ENCODE peak calls at places on chromosome 17, in nine cellular contexts. One of them, this sample, is unnamed.

GRCh38 chr17:80887639-80888175 is 103.9 kb upstream of the CHMP6 start:
- DNase-seq in cardiac muscle cell: no peak
- DNase-seq in chondrocyte: peak
- DNase-seq in fibroblast of mammary gland: no peak
- DNase-seq in astrocyte of the spinal cord: no peak
- DNase-seq in Panc1: no peak
- DNase-seq in CD8-positive, alpha-beta T cell: no peak
- DNase-seq in upper lobe of right lung: no peak
- DNase-seq in ovary: no peak
- DNase-seq in this sample: no peak

GRCh38 chr17:42130310-42130936 is 7.8 kb downstream of the HSPB9 start:
- DNase-seq in upper lobe of right lung: no peak
- DNase-seq in Panc1: no peak
- DNase-seq in CD8-positive, alpha-beta T cell: no peak
- DNase-seq in astrocyte of the spinal cord: no peak
- DNase-seq in cardiac muscle cell: no peak
- DNase-seq in chondrocyte: no peak
- DNase-seq in fibroblast of mammary gland: no peak
- DNase-seq in ovary: no peak
- DNase-seq in this sample: no peak

GRCh38 chr17:36608794-36609497 is 7.6 kb downstream of the MRM1 start:
- DNase-seq in Panc1: no peak
- DNase-seq in chondrocyte: peak
- DNase-seq in fibroblast of mammary gland: peak
- DNase-seq in cardiac muscle cell: peak
- DNase-seq in ovary: peak
- DNase-seq in upper lobe of right lung: no peak
- DNase-seq in CD8-positive, alpha-beta T cell: no peak
- DNase-seq in astrocyte of the spinal cord: peak
- DNase-seq in this sample: peak

GRCh38 chr17:55527520-55528118 is 16.4 kb upstream of the SMIM36 start:
- DNase-seq in upper lobe of right lung: no peak
- DNase-seq in astrocyte of the spinal cord: peak
- DNase-seq in ovary: peak
- DNase-seq in Panc1: no peak
- DNase-seq in cardiac muscle cell: peak
- DNase-seq in CD8-positive, alpha-beta T cell: no peak
- DNase-seq in fibroblast of mammary gland: peak
- DNase-seq in chondrocyte: no peak
- DNase-seq in this sample: peak

GRCh38 chr17:59752922-59753321 is 45.5 kb downstream of the VMP1 start:
- DNase-seq in chondrocyte: no peak
- DNase-seq in cardiac muscle cell: no peak
- DNase-seq in upper lobe of right lung: no peak
- DNase-seq in ovary: no peak
- DNase-seq in astrocyte of the spinal cord: no peak
- DNase-seq in CD8-positive, alpha-beta T cell: no peak
- DNase-seq in Panc1: no peak
- DNase-seq in fibroblast of mammary gland: no peak
- DNase-seq in this sample: no peak

GRCh38 chr17:66673668-66674276 is 161.1 kb upstream of the CACNG5 start:
- DNase-seq in astrocyte of the spinal cord: peak
- DNase-seq in CD8-positive, alpha-beta T cell: peak
- DNase-seq in chondrocyte: no peak
- DNase-seq in ovary: peak
- DNase-seq in Panc1: no peak
- DNase-seq in cardiac muscle cell: peak
- DNase-seq in fibroblast of mammary gland: peak
- DNase-seq in upper lobe of right lung: no peak
- DNase-seq in this sample: peak

GRCh38 chr17:76461765-76462555 is 5.4 kb upstream of the AANAT start:
- DNase-seq in chondrocyte: no peak
- DNase-seq in cardiac muscle cell: peak
- DNase-seq in CD8-positive, alpha-beta T cell: no peak
- DNase-seq in ovary: no peak
- DNase-seq in Panc1: no peak
- DNase-seq in fibroblast of mammary gland: no peak
- DNase-seq in astrocyte of the spinal cord: no peak
- DNase-seq in upper lobe of right lung: no peak
- DNase-seq in this sample: no peak

GRCh38 chr17:31416503-31416923 is 25.0 kb downstream of the RAB11FIP4 start:
- DNase-seq in upper lobe of right lung: no peak
- DNase-seq in astrocyte of the spinal cord: no peak
- DNase-seq in fibroblast of mammary gland: no peak
- DNase-seq in Panc1: no peak
- DNase-seq in cardiac muscle cell: peak
- DNase-seq in chondrocyte: peak
- DNase-seq in ovary: no peak
- DNase-seq in CD8-positive, alpha-beta T cell: no peak
- DNase-seq in this sample: no peak

GRCh38 chr17:43834106-43834505 is 1.2 kb upstream of the MPP3 start:
- DNase-seq in fibroblast of mammary gland: peak
- DNase-seq in ovary: no peak
- DNase-seq in chondrocyte: no peak
- DNase-seq in CD8-positive, alpha-beta T cell: no peak
- DNase-seq in upper lobe of right lung: no peak
- DNase-seq in cardiac muscle cell: peak
- DNase-seq in astrocyte of the spinal cord: no peak
- DNase-seq in Panc1: no peak
- DNase-seq in this sample: peak

GRCh38 chr17:11921296-11921695 is 76.0 kb downstream of the ZNF18 start:
- DNase-seq in ovary: no peak
- DNase-seq in cardiac muscle cell: no peak
- DNase-seq in CD8-positive, alpha-beta T cell: no peak
- DNase-seq in astrocyte of the spinal cord: no peak
- DNase-seq in Panc1: no peak
- DNase-seq in upper lobe of right lung: no peak
- DNase-seq in chondrocyte: no peak
- DNase-seq in fibroblast of mammary gland: no peak
- DNase-seq in this sample: no peak

GRCh38 chr17:28849281-28849680 is 5.5 kb upstream of the ERAL1 start:
- DNase-seq in cardiac muscle cell: no peak
- DNase-seq in Panc1: no peak
- DNase-seq in ovary: no peak
- DNase-seq in chondrocyte: peak
- DNase-seq in fibroblast of mammary gland: peak
- DNase-seq in upper lobe of right lung: no peak
- DNase-seq in CD8-positive, alpha-beta T cell: peak
- DNase-seq in astrocyte of the spinal cord: no peak
- DNase-seq in this sample: peak

GRCh38 chr17:28857848-28858360 is 3.1 kb downstream of the ERAL1 start:
- DNase-seq in chondrocyte: no peak
- DNase-seq in upper lobe of right lung: no peak
- DNase-seq in ovary: no peak
- DNase-seq in Panc1: no peak
- DNase-seq in cardiac muscle cell: no peak
- DNase-seq in astrocyte of the spinal cord: no peak
- DNase-seq in CD8-positive, alpha-beta T cell: no peak
- DNase-seq in fibroblast of mammary gland: no peak
- DNase-seq in this sample: no peak

GRCh38 chr17:28853295-28853694 is 1.5 kb upstream of the ERAL1 start:
- DNase-seq in cardiac muscle cell: no peak
- DNase-seq in upper lobe of right lung: no peak
- DNase-seq in fibroblast of mammary gland: no peak
- DNase-seq in ovary: no peak
- DNase-seq in astrocyte of the spinal cord: no peak
- DNase-seq in CD8-positive, alpha-beta T cell: no peak
- DNase-seq in chondrocyte: no peak
- DNase-seq in Panc1: no peak
- DNase-seq in this sample: no peak

GRCh38 chr17:28860363-28860808 is 5.6 kb downstream of the ERAL1 start:
- DNase-seq in astrocyte of the spinal cord: no peak
- DNase-seq in fibroblast of mammary gland: no peak
- DNase-seq in CD8-positive, alpha-beta T cell: no peak
- DNase-seq in cardiac muscle cell: no peak
- DNase-seq in upper lobe of right lung: no peak
- DNase-seq in Panc1: no peak
- DNase-seq in chondrocyte: no peak
- DNase-seq in ovary: no peak
- DNase-seq in this sample: no peak

DNA sequence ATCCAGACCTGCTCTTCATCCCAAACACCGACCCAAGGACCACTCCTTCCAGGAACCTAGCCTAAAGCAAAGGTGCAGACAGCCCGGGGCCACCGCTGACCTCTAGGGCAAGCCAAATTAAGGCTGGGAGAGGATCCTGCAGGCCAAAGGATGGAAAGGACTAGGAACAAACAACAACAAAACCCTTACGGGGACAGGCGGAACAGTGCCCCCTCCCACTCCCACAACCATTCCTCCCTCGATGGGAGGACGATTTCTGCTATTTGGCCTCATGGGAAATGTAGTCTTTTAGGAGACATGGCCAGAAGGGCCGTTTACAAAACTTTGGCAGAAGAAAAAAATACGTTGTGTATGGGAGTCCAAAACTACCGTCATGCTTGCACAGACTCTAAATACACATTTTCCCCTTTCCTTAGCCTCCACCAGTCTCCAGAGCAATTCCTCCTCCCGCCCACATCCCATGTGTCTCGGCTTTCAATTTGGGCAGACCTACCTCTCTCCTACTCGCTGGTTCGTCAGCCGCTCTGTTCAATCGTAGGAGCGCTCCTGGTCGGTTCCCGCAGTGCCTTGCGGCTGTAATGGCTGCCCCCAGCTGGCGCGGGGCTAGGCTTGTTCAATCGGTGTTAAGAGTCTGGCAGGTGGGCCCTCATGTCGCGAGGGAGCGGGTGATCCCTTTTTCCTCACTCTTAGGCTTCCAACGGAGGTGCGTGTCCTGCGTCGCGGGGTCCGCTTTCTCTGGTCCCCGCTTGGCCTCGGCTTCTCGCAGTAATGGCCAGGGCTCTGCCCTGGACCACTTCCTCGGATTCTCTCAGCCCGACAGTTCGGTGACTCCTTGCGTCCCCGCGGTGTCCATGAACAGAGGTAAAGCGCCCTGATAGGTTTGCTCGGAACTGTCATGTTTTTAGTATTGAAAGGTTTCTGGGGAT is at the start of gene ERAL1:
- DNase-seq in cardiac muscle cell: peak
- DNase-seq in astrocyte of the spinal cord: peak
- DNase-seq in Panc1: peak
- DNase-seq in chondrocyte: peak
- DNase-seq in CD8-positive, alpha-beta T cell: peak
- DNase-seq in ovary: peak
- DNase-seq in upper lobe of right lung: peak
- DNase-seq in fibroblast of mammary gland: peak
- DNase-seq in this sample: peak
- TF ChIP-seq CTCF in cardiac muscle cell: no peak
- TF ChIP-seq CTCF in astrocyte of the spinal cord: no peak
- TF ChIP-seq CTCF in Panc1: no peak
- TF ChIP-seq CTCF in chondrocyte: peak
- TF ChIP-seq CTCF in CD8-positive, alpha-beta T cell: no peak
- TF ChIP-seq CTCF in ovary: no peak
- TF ChIP-seq CTCF in upper lobe of right lung: no peak
- TF ChIP-seq CTCF in fibroblast of mammary gland: no peak
- TF ChIP-seq CTCF in this sample: no peak

GRCh38 chr17:5110816-5111215 is 862 bp downstream of the ZNF232 start:
- DNase-seq in fibroblast of mammary gland: no peak
- DNase-seq in Panc1: no peak
- DNase-seq in CD8-positive, alpha-beta T cell: no peak
- DNase-seq in upper lobe of right lung: no peak
- DNase-seq in astrocyte of the spinal cord: no peak
- DNase-seq in ovary: no peak
- DNase-seq in chondrocyte: no peak
- DNase-seq in cardiac muscle cell: no peak
- DNase-seq in this sample: no peak
- TF ChIP-seq CTCF in fibroblast of mammary gland: no peak
- TF ChIP-seq CTCF in Panc1: no peak
- TF ChIP-seq CTCF in CD8-positive, alpha-beta T cell: no peak
- TF ChIP-seq CTCF in upper lobe of right lung: no peak
- TF ChIP-seq CTCF in astrocyte of the spinal cord: no peak
- TF ChIP-seq CTCF in ovary: no peak
- TF ChIP-seq CTCF in chondrocyte: no peak
- TF ChIP-seq CTCF in cardiac muscle cell: no peak
- TF ChIP-seq CTCF in this sample: no peak

GRCh38 chr17:7992516-7992915 is 9.9 kb upstream of the GUCY2D start:
- DNase-seq in cardiac muscle cell: no peak
- DNase-seq in CD8-positive, alpha-beta T cell: no peak
- DNase-seq in chondrocyte: no peak
- DNase-seq in fibroblast of mammary gland: peak
- DNase-seq in upper lobe of right lung: no peak
- DNase-seq in astrocyte of the spinal cord: peak
- DNase-seq in Panc1: no peak
- DNase-seq in ovary: no peak
- DNase-seq in this sample: no peak

GRCh38 chr17:7992924-7993323 is 9.5 kb upstream of the GUCY2D start:
- DNase-seq in Panc1: no peak
- DNase-seq in ovary: no peak
- DNase-seq in cardiac muscle cell: no peak
- DNase-seq in astrocyte of the spinal cord: no peak
- DNase-seq in chondrocyte: no peak
- DNase-seq in fibroblast of mammary gland: no peak
- DNase-seq in CD8-positive, alpha-beta T cell: peak
- DNase-seq in upper lobe of right lung: no peak
- DNase-seq in this sample: no peak

GRCh38 chr17:7993972-7994589 is 8.3 kb upstream of the GUCY2D start:
- DNase-seq in CD8-positive, alpha-beta T cell: no peak
- DNase-seq in Panc1: no peak
- DNase-seq in fibroblast of mammary gland: no peak
- DNase-seq in ovary: no peak
- DNase-seq in upper lobe of right lung: no peak
- DNase-seq in chondrocyte: no peak
- DNase-seq in astrocyte of the spinal cord: no peak
- DNase-seq in cardiac muscle cell: no peak
- DNase-seq in this sample: no peak

GRCh38 chr17:8001976-8002645 is at the start of gene GUCY2D:
- DNase-seq in Panc1: no peak
- DNase-seq in astrocyte of the spinal cord: no peak
- DNase-seq in CD8-positive, alpha-beta T cell: no peak
- DNase-seq in fibroblast of mammary gland: no peak
- DNase-seq in ovary: no peak
- DNase-seq in upper lobe of right lung: peak
- DNase-seq in chondrocyte: no peak
- DNase-seq in cardiac muscle cell: no peak
- DNase-seq in this sample: no peak

DNA sequence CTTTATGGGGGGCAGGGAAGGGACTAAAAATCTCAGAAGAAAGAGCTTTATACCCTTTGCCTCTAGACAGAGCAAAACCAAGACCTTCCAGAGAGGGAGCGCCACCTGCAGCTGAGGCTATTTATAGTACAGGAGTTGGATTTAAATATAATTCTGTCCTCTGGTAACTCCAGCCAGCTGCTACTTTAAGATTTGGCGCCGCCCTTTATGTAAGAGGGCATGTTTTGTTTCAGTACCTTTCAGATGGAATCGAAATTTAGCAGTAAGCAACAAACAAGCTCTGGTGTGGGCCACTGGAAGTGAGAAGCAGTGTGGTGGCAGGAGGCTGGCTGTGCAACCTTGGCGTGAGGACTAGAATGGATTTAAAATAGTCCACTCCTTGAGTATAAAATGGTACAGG is 5.2 kb upstream of the GUCY2D start:
- DNase-seq in astrocyte of the spinal cord: peak
- DNase-seq in fibroblast of mammary gland: no peak
- DNase-seq in ovary: no peak
- DNase-seq in upper lobe of right lung: no peak
- DNase-seq in CD8-positive, alpha-beta T cell: peak
- DNase-seq in cardiac muscle cell: peak
- DNase-seq in chondrocyte: no peak
- DNase-seq in Panc1: no peak
- DNase-seq in this sample: peak
- TF ChIP-seq CTCF in astrocyte of the spinal cord: peak
- TF ChIP-seq CTCF in fibroblast of mammary gland: peak
- TF ChIP-seq CTCF in ovary: no peak
- TF ChIP-seq CTCF in upper lobe of right lung: peak
- TF ChIP-seq CTCF in CD8-positive, alpha-beta T cell: peak
- TF ChIP-seq CTCF in cardiac muscle cell: peak
- TF ChIP-seq CTCF in chondrocyte: peak
- TF ChIP-seq CTCF in Panc1: peak
- TF ChIP-seq CTCF in this sample: peak

GRCh38 chr17:78346605-78347250 is 13.1 kb downstream of the SOCS3 start:
- DNase-seq in ovary: no peak
- DNase-seq in CD8-positive, alpha-beta T cell: no peak
- DNase-seq in chondrocyte: no peak
- DNase-seq in upper lobe of right lung: no peak
- DNase-seq in astrocyte of the spinal cord: no peak
- DNase-seq in fibroblast of mammary gland: peak
- DNase-seq in cardiac muscle cell: no peak
- DNase-seq in Panc1: no peak
- DNase-seq in this sample: no peak
- TF ChIP-seq CTCF in ovary: no peak
- TF ChIP-seq CTCF in CD8-positive, alpha-beta T cell: no peak
- TF ChIP-seq CTCF in chondrocyte: no peak
- TF ChIP-seq CTCF in upper lobe of right lung: no peak
- TF ChIP-seq CTCF in astrocyte of the spinal cord: peak
- TF ChIP-seq CTCF in fibroblast of mammary gland: no peak
- TF ChIP-seq CTCF in cardiac muscle cell: no peak
- TF ChIP-seq CTCF in Panc1: no peak
- TF ChIP-seq CTCF in this sample: no peak

This sample was measured in fibroblast of villous mesenchyme.